ENCODE peak calls at places on chromosomes 16 and 17, in nine cellular contexts. S, T, J, M, X, P, N, Q and C are unnamed samples.

GRCh38 chr16:16007743-16008111 is 58.3 kb downstream of the ABCC1 start:
- DNase-seq in S (no peak), T (no peak), J (no peak), M (no peak), X (peak), P (no peak), N (no peak), Q (no peak), C (no peak)

GRCh38 chr17:77609553-77610517 is 348.7 kb upstream of the TNRC6C start:
- DNase-seq in S (no peak), T (no peak), J (no peak), M (no peak), X (peak), P (no peak), N (peak), Q (no peak), C (peak)

GRCh38 chr17:32317353-32317752 is 24.6 kb downstream of the C17orf75 start:
- DNase-seq in S (no peak), T (no peak), J (no peak), M (no peak), X (no peak), P (no peak), N (no peak), Q (no peak), C (no peak)

GRCh38 chr17:19948100-19948943 is 29.3 kb downstream of the AKAP10 start:
- DNase-seq in S (no peak), T (no peak), J (no peak), M (no peak), X (no peak), P (no peak), N (no peak), Q (no peak), C (no peak)

GRCh38 chr17:66549731-66550207 is 247.4 kb downstream of the PRKCA start:
- DNase-seq in S (no peak), T (peak), J (no peak), M (no peak), X (no peak), P (no peak), N (no peak), Q (peak), C (no peak)

GRCh38 chr16:85502357-85502756 is 110.8 kb upstream of the GSE1 start:
- DNase-seq in S (no peak), T (no peak), J (no peak), M (no peak), X (no peak), P (no peak), N (no peak), Q (no peak), C (no peak)

GRCh38 chr17:18859256-18859655 is 1.3 kb downstream of the PRPSAP2 start:
- DNase-seq in S (no peak), T (peak), J (no peak), M (no peak), X (no peak), P (no peak), N (no peak), Q (no peak), C (peak)

GRCh38 chr17:58932956-58933355 is 173.7 kb downstream of the TRIM37 start:
- DNase-seq in S (no peak), T (peak), J (no peak), M (no peak), X (no peak), P (no peak), N (no peak), Q (no peak), C (no peak)

GRCh38 chr16:31477220-31478216 is 5.4 kb upstream of the SLC5A2 start:
- DNase-seq in S (no peak), T (no peak), J (no peak), M (peak), X (peak), P (no peak), N (no peak), Q (no peak), C (peak)

GRCh38 chr17:35213412-35213925 is 19.3 kb upstream of the SLC35G3 start:
- DNase-seq in S (no peak), T (no peak), J (no peak), M (no peak), X (no peak), P (no peak), N (no peak), Q (no peak), C (no peak)

GRCh38 chr17:42252528-42253172 is 23.5 kb downstream of the STAT5B start:
- DNase-seq in S (no peak), T (peak), J (no peak), M (no peak), X (no peak), P (no peak), N (no peak), Q (no peak), C (no peak)

GRCh38 chr16:23365602-23366240 is 63.6 kb downstream of the SCNN1B start:
- DNase-seq in S (no peak), T (no peak), J (no peak), M (no peak), X (no peak), P (no peak), N (no peak), Q (no peak), C (no peak)

GRCh38 chr16:1941924-1942809 is 832 bp downstream of the MSRB1 start:
- DNase-seq in S (no peak), T (peak), J (no peak), M (peak), X (no peak), P (no peak), N (no peak), Q (peak), C (peak)

GRCh38 chr17:12620200-12620720 is 45.4 kb upstream of the MYOCD start:
- DNase-seq in S (no peak), T (peak), J (no peak), M (no peak), X (no peak), P (no peak), N (no peak), Q (no peak), C (no peak)

GRCh38 chr17:47879028-47879585 is 16.9 kb upstream of the SP2 start:
- DNase-seq in S (no peak), T (no peak), J (no peak), M (no peak), X (no peak), P (no peak), N (no peak), Q (no peak), C (no peak)

GRCh38 chr16:85557083-85557975 is 55.8 kb upstream of the GSE1 start:
- DNase-seq in S (no peak), T (peak), J (no peak), M (peak), X (peak), P (no peak), N (no peak), Q (peak), C (peak)

GRCh38 chr16:84832488-84833141 is 12.8 kb downstream of the CRISPLD2 start:
- DNase-seq in S (no peak), T (no peak), J (no peak), M (no peak), X (peak), P (no peak), N (no peak), Q (no peak), C (no peak)

GRCh38 chr16:2709588-2709984 is 10.4 kb downstream of the PRSS27 start:
- DNase-seq in S (no peak), T (no peak), J (no peak), M (no peak), X (no peak), P (no peak), N (no peak), Q (no peak), C (no peak)

GRCh38 chr17:7435676-7436555 is 681 bp downstream of the TMEM102 start:
- DNase-seq in S (no peak), T (peak), J (no peak), M (no peak), X (peak), P (peak), N (peak), Q (peak), C (peak)

GRCh38 chr16:52265446-52265861 is 281.5 kb downstream of the TOX3 start:
- DNase-seq in S (no peak), T (no peak), J (no peak), M (peak), X (no peak), P (no peak), N (no peak), Q (no peak), C (no peak)

GRCh38 chr17:82917656-82918345 is 78.0 kb upstream of the ZNF750 start:
- DNase-seq in S (no peak), T (no peak), J (no peak), M (peak), X (no peak), P (no peak), N (no peak), Q (no peak), C (no peak)